ENCODE peak calls at places on chromosome 1, in six cellular contexts. W is A172; I is HTR-8/SVneo; P is activated CD4-positive, alpha-beta memory T cell treated with anti-CD3 and anti-CD28 coated beads, Interleukin-2, amount 10 ng/mL, durations not matched to agents 7 days and 5 days; Y is stimulated activated CD8-positive, alpha-beta memory T cell treated with anti-CD3 and anti-CD28 coated beads, Interleukin-15, amount 100 ng/mL, for 24 hours; T is cardiac fibroblast. K is an unnamed sample.

GRCh38 chr1:14538335-14538734 is 60.1 kb upstream of the KAZN start:
- DNase-seq in W (no peak), I (no peak), P (no peak), Y (no peak), T (no peak), K (no peak)

GRCh38 chr1:31755197-31755611 is 8.9 kb downstream of the ADGRB2 start:
- DNase-seq in W (no peak), I (peak), P (no peak), Y (no peak), T (no peak), K (no peak)

GRCh38 chr1:21518774-21519455 is 9.7 kb downstream of the ALPL start:
- DNase-seq in W (no peak), I (no peak), P (no peak), Y (no peak), T (no peak), K (no peak)

GRCh38 chr1:90768098-90768497 is 51.0 kb upstream of the BARHL2 start:
- DNase-seq in W (peak), I (no peak), P (no peak), Y (no peak), T (no peak), K (no peak)

GRCh38 chr1:143661418-143662120 is 310.2 kb downstream of the FAM72C start:
- DNase-seq in W (no peak), I (no peak), P (no peak), Y (no peak), T (no peak), K (no peak)

GRCh38 chr1:244010191-244010590 is 40.9 kb upstream of the ZBTB18 start:
- DNase-seq in W (no peak), I (no peak), P (peak), Y (peak), T (no peak), K (no peak)

GRCh38 chr1:171245458-171246064 is 2.7 kb upstream of the FMO1 start:
- DNase-seq in W (peak), I (no peak), P (no peak), Y (no peak), T (peak), K (no peak)

GRCh38 chr1:159261726-159262494 is 40.2 kb upstream of the FCER1A start:
- DNase-seq in W (no peak), I (no peak), P (no peak), Y (no peak), T (peak), K (no peak)

GRCh38 chr1:179002552-179003345 is 22.9 kb upstream of the FAM20B start:
- DNase-seq in W (peak), I (peak), P (peak), Y (peak), T (peak), K (no peak)

GRCh38 chr1:109963864-109964263 is 20.7 kb upstream of the AHCYL1 start:
- DNase-seq in W (peak), I (no peak), P (no peak), Y (no peak), T (peak), K (no peak)

GRCh38 chr1:27102707-27103468 is 52.0 kb downstream of the SLC9A1 start:
- DNase-seq in W (no peak), I (peak), P (peak), Y (peak), T (peak), K (no peak)

GRCh38 chr1:220222939-220223338 is 49.3 kb downstream of the RAB3GAP2 start:
- DNase-seq in W (no peak), I (no peak), P (no peak), Y (no peak), T (peak), K (no peak)

GRCh38 chr1:24018611-24019580 is 38.8 kb upstream of the SRSF10 start:
- DNase-seq in W (peak), I (peak), P (no peak), Y (no peak), T (peak), K (peak)

GRCh38 chr1:35452086-35452485 is 105.1 kb downstream of the KIAA0319L start:
- DNase-seq in W (no peak), I (no peak), P (no peak), Y (no peak), T (peak), K (no peak)

GRCh38 chr1:238991730-238992490 is 394.5 kb upstream of the CHRM3 start:
- DNase-seq in W (peak), I (no peak), P (no peak), Y (no peak), T (peak), K (no peak)

GRCh38 chr1:75723989-75724471 is 479 bp upstream of the ACADM start:
- DNase-seq in W (peak), I (peak), P (peak), Y (peak), T (peak), K (peak)